ENCODE peak calls at places on chromosomes 12 and 14, in five cellular contexts. One of them, this sample, is unnamed. For H3K36me3, the result is how much of the 10 kb centered on the place peaks cover.

GRCh38 chr12:49945394-49946080 is 5.0 kb upstream of the AQP2 start:
- DNase-seq in suprapubic skin: peak
- DNase-seq in astrocyte: peak
- DNase-seq in uterus: peak
- DNase-seq in spleen: peak
- DNase-seq in this sample: peak

GRCh38 chr12:24586293-24586692 is 362.6 kb downstream of the BCAT1 start:
- DNase-seq in astrocyte: no peak
- DNase-seq in suprapubic skin: no peak
- DNase-seq in uterus: no peak
- DNase-seq in spleen: no peak
- DNase-seq in this sample: no peak

GRCh38 chr12:112236386-112236785 is 111.0 kb downstream of the TRAFD1 start:
- DNase-seq in astrocyte: no peak
- DNase-seq in spleen: no peak
- DNase-seq in uterus: no peak
- DNase-seq in suprapubic skin: no peak
- DNase-seq in this sample: no peak

GRCh38 chr12:32615441-32615840 is 63.7 kb upstream of the DNM1L start:
- DNase-seq in uterus: no peak
- DNase-seq in astrocyte: no peak
- DNase-seq in spleen: no peak
- DNase-seq in suprapubic skin: no peak
- DNase-seq in this sample: peak

GRCh38 chr12:63802012-63802608 is 22.4 kb downstream of the RXYLT1 start:
- DNase-seq in suprapubic skin: no peak
- DNase-seq in astrocyte: no peak
- DNase-seq in spleen: no peak
- DNase-seq in uterus: no peak
- DNase-seq in this sample: no peak

GRCh38 chr12:50246873-50247612 is 36.3 kb downstream of the LIMA1 start:
- DNase-seq in uterus: peak
- DNase-seq in spleen: no peak
- DNase-seq in astrocyte: peak
- DNase-seq in suprapubic skin: peak
- DNase-seq in this sample: peak

GRCh38 chr12:14957769-14958168 is 3.6 kb downstream of the ARHGDIB start:
- DNase-seq in suprapubic skin: no peak
- DNase-seq in astrocyte: no peak
- DNase-seq in uterus: no peak
- DNase-seq in spleen: no peak
- DNase-seq in this sample: no peak

GRCh38 chr14:58465425-58465824 is 37.9 kb downstream of the KIAA0586 start:
- DNase-seq in spleen: no peak
- DNase-seq in astrocyte: peak
- DNase-seq in suprapubic skin: no peak
- DNase-seq in uterus: no peak
- DNase-seq in this sample: no peak

GRCh38 chr12:80807640-80808288 is 91.1 kb downstream of the MYF5 start:
- DNase-seq in uterus: no peak
- DNase-seq in suprapubic skin: no peak
- DNase-seq in astrocyte: no peak
- DNase-seq in spleen: no peak
- DNase-seq in this sample: no peak

GRCh38 chr14:50055461-50056228 is 60.7 kb downstream of the VCPKMT start:
- DNase-seq in spleen: no peak
- DNase-seq in suprapubic skin: no peak
- DNase-seq in uterus: no peak
- DNase-seq in astrocyte: no peak
- DNase-seq in this sample: no peak

GRCh38 chr12:105982022-105982421 is 156.7 kb downstream of the NUAK1 start:
- DNase-seq in astrocyte: no peak
- DNase-seq in uterus: no peak
- DNase-seq in suprapubic skin: no peak
- DNase-seq in spleen: no peak
- DNase-seq in this sample: no peak

GRCh38 chr12:132500137-132500855 is 10.3 kb downstream of the FBRSL1 start:
- DNase-seq in suprapubic skin: no peak
- DNase-seq in uterus: no peak
- DNase-seq in spleen: no peak
- DNase-seq in astrocyte: no peak
- DNase-seq in this sample: no peak

GRCh38 chr14:95290769-95291440 is 28.8 kb downstream of the CLMN start:
- DNase-seq in uterus: peak
- DNase-seq in spleen: no peak
- DNase-seq in astrocyte: no peak
- DNase-seq in suprapubic skin: peak
- DNase-seq in this sample: peak

GRCh38 chr14:23008836-23009235 is 1.1 kb downstream of the C14orf93 start:
- DNase-seq in astrocyte: no peak
- DNase-seq in suprapubic skin: no peak
- DNase-seq in uterus: no peak
- DNase-seq in spleen: no peak
- DNase-seq in this sample: no peak

GRCh38 chr14:29805415-29806123 is 122.1 kb downstream of the PRKD1 start:
- DNase-seq in astrocyte: peak
- DNase-seq in uterus: peak
- DNase-seq in suprapubic skin: no peak
- DNase-seq in spleen: no peak
- DNase-seq in this sample: no peak

GRCh38 chr14:103679351-103679750 is 35.9 kb downstream of the XRCC3 start:
- DNase-seq in suprapubic skin: peak
- DNase-seq in astrocyte: peak
- DNase-seq in spleen: peak
- DNase-seq in uterus: no peak
- DNase-seq in this sample: peak

GRCh38 chr14:80264698-80265097 is 53.4 kb upstream of the DIO2 start:
- DNase-seq in uterus: no peak
- DNase-seq in astrocyte: no peak
- DNase-seq in spleen: no peak
- DNase-seq in suprapubic skin: no peak
- DNase-seq in this sample: no peak

GRCh38 chr12:21324551-21324950 is 10.2 kb downstream of the SLCO1A2 start:
- DNase-seq in uterus: no peak
- DNase-seq in spleen: no peak
- DNase-seq in astrocyte: no peak
- DNase-seq in suprapubic skin: no peak
- DNase-seq in this sample: no peak

GRCh38 chr12:32181498-32182175 is 75.0 kb downstream of the BICD1 start:
- DNase-seq in astrocyte: no peak
- DNase-seq in spleen: no peak
- DNase-seq in suprapubic skin: no peak
- DNase-seq in uterus: no peak
- DNase-seq in this sample: no peak

GRCh38 chr14:35992816-35993511 is 166.8 kb downstream of the BRMS1L start:
- DNase-seq in spleen: no peak
- DNase-seq in astrocyte: no peak
- DNase-seq in suprapubic skin: no peak
- DNase-seq in uterus: no peak
- DNase-seq in this sample: no peak

GRCh38 chr12:95614384-95614982 is 63.2 kb upstream of the USP44 start:
- DNase-seq in suprapubic skin: no peak
- DNase-seq in spleen: no peak
- DNase-seq in astrocyte: no peak
- DNase-seq in uterus: no peak
- DNase-seq in this sample: no peak

GRCh38 chr12:79067977-79068376 is 203.4 kb downstream of the SYT1 start:
- DNase-seq in uterus: no peak
- DNase-seq in suprapubic skin: no peak
- DNase-seq in spleen: no peak
- DNase-seq in astrocyte: no peak
- DNase-seq in this sample: no peak

GRCh38 chr12:49673446-49674317 is 33.5 kb downstream of the FMNL3 start:
- DNase-seq in suprapubic skin: peak
- DNase-seq in spleen: peak
- DNase-seq in uterus: peak
- DNase-seq in astrocyte: peak
- DNase-seq in this sample: peak

GRCh38 chr14:99724196-99724891 is 40.2 kb downstream of the CYP46A1 start:
- DNase-seq in suprapubic skin: no peak
- DNase-seq in spleen: peak
- DNase-seq in astrocyte: no peak
- DNase-seq in uterus: peak
- DNase-seq in this sample: no peak

GRCh38 chr12:53214221-53214620 is 7.2 kb upstream of the ITGB7 start:
- DNase-seq in suprapubic skin: no peak
- DNase-seq in spleen: no peak
- DNase-seq in uterus: no peak
- DNase-seq in astrocyte: no peak
- DNase-seq in this sample: no peak

GRCh38 chr12:53213348-53213747 is 6.3 kb upstream of the ITGB7 start:
- DNase-seq in astrocyte: peak
- DNase-seq in spleen: peak
- DNase-seq in suprapubic skin: peak
- DNase-seq in uterus: peak
- DNase-seq in this sample: peak

GRCh38 chr12:53210843-53211242 is 3.8 kb upstream of the ITGB7 start:
- DNase-seq in uterus: peak
- DNase-seq in suprapubic skin: no peak
- DNase-seq in astrocyte: no peak
- DNase-seq in spleen: peak
- DNase-seq in this sample: no peak

GRCh38 chr12:53212931-53213330 is 5.9 kb upstream of the ITGB7 start:
- DNase-seq in spleen: peak
- DNase-seq in astrocyte: no peak
- DNase-seq in uterus: no peak
- DNase-seq in suprapubic skin: no peak
- DNase-seq in this sample: no peak

DNA sequence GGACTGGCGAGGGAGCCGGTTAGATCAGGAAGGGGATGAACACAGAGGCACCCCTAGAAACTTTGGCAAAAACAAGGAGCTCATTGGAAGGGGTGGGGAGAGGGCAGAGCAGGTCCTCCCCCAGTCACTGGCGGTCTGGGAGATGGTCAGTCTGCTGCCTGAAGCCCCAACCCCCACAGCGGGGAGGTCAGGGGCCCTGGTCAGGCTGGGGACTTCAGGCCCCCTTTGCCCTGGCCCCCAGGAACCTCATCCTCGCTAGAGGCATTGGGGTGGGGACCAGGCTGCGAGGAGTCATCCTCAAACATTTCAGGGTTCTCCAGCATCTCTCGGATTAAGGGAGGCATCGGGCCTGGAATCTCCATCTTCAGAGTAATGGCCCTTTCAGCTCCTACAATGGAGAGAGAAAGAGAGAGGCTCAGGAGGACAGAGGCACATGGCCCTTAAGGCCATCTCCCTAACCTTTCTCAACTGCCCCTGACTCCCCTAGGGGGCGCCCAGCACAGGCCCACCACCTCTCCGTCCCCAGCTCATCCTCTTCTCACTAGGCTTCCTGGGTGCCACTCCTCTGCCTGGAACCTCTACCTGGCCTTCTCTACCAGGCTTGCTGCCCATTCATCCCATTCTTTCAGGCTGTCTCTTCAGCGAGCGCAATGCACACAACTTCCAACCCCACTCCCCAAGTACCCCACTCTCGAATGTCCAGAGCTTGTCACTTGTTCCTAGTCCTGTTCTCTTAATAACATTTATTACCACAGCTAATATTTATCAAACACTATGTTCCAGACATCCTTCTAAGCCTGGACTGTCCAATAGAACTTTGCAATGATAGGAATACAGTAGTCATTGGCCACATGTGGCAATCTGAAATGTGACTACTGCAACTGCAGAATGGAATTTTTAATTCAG is 4.7 kb upstream of the ITGB7 start:
- DNase-seq in suprapubic skin: peak
- DNase-seq in spleen: peak
- DNase-seq in astrocyte: no peak
- DNase-seq in uterus: peak
- DNase-seq in this sample: no peak
- TF ChIP-seq CTCF in suprapubic skin: no peak
- TF ChIP-seq CTCF in spleen: peak
- TF ChIP-seq CTCF in astrocyte: peak
- TF ChIP-seq CTCF in uterus: no peak
- TF ChIP-seq CTCF in this sample: no peak

DNA sequence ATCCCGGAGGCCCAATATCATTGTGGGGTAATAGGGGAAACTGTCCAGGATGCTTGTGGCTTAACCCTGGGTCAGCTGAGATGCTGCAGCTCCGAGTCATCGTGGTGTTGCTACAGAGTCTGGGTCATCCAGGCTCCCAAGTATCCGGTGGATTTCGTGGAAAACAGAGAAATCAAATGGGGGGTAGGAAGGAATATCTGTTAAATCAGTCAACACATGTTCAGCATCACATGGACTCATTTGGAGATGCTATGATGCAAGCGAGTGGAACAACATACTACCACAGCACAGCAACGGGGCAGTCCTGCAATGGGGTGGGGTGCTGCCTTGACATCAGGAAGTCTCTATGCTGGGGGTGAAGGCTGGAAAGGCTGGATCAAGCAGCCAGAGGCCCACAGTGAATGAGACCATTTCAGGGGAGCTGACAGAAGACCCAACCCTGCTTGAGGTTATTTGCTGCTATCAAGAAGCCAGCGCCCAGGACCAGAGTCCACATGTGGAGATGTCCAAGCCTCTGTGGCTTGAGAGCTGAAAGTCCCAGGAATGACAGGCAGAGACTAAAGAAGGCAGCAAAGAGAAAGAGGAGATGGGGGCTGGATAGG is 22.9 kb downstream of the VDR start:
- DNase-seq in spleen: no peak
- DNase-seq in uterus: peak
- DNase-seq in suprapubic skin: peak
- DNase-seq in astrocyte: peak
- DNase-seq in this sample: peak
- H3K4me3 ChIP-seq in spleen: no peak
- H3K4me3 ChIP-seq in uterus: no peak
- H3K4me3 ChIP-seq in suprapubic skin: no peak
- H3K4me3 ChIP-seq in astrocyte: no peak
- H3K4me3 ChIP-seq in this sample: no peak

GRCh38 chr14:39322807-39323206 is 89.1 kb downstream of the MIA2 start:
- DNase-seq in spleen: no peak
- DNase-seq in astrocyte: peak
- DNase-seq in uterus: no peak
- DNase-seq in suprapubic skin: no peak
- DNase-seq in this sample: no peak
- H3K36me3 ChIP-seq in spleen: under half
- H3K36me3 ChIP-seq in astrocyte: under half
- H3K36me3 ChIP-seq in uterus: under half
- H3K36me3 ChIP-seq in suprapubic skin: under half
- H3K36me3 ChIP-seq in this sample: under half

DNA sequence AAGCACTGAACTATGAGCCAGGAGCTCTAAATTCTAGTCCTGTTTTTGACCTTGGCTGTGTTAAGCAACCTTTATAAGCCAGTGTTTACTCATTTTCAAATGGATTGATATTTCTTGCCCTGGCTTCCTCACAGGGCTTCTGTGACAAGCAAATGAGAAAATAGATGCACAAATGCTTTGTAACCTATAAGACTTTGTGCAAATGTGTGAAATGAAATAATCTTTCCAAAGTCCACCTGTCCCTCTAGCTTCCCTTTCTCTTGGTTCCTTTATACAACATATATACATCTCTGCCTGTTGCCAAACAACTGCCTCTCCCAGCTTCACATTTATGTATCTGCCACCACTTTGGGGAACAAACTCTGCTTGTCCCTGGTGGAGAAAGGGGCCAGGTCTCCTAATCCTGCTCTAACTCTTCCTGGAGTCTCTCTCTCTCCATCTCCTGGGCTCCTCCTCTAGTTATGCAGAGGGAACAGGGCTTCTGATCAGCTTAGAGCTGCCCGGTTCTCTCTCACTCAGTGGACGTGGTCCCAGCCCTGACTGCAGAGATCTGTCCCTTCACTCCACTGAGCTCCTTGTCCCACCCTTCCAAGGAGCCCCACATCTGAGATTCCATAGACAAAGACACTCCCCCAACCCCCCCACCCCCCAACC is 15.8 kb upstream of the PLEKHG6 start:
- DNase-seq in astrocyte: no peak
- DNase-seq in uterus: no peak
- DNase-seq in spleen: no peak
- DNase-seq in suprapubic skin: no peak
- DNase-seq in this sample: no peak
- TF ChIP-seq CTCF in astrocyte: no peak
- TF ChIP-seq CTCF in uterus: no peak
- TF ChIP-seq CTCF in spleen: no peak
- TF ChIP-seq CTCF in suprapubic skin: no peak
- TF ChIP-seq CTCF in this sample: no peak

This sample was measured in mucosa of descending colon.